ENCODE peak calls at places on chromosomes 5 and 9, in eight cellular contexts. One of them, this sample, is unnamed.

GRCh38 chr9:134366223-134367031 is 40.2 kb downstream of the RXRA start:
- DNase-seq in cardiac muscle cell: no peak
- DNase-seq in astrocyte of the spinal cord: peak; percentile 82
- DNase-seq in fibroblast of pulmonary artery: peak; percentile 81
- DNase-seq in iPS DF 6.9: no peak
- DNase-seq in adrenal gland: peak; percentile 96
- DNase-seq in lower lobe of right lung: peak; percentile 93
- DNase-seq in IMR-90: peak; percentile 83
- DNase-seq in this sample: no peak

GRCh38 chr9:75186767-75187380 is 98.6 kb downstream of the OSTF1 start:
- DNase-seq in cardiac muscle cell: no peak
- DNase-seq in astrocyte of the spinal cord: peak; percentile 43
- DNase-seq in fibroblast of pulmonary artery: peak; percentile 49
- DNase-seq in iPS DF 6.9: no peak
- DNase-seq in adrenal gland: no peak
- DNase-seq in lower lobe of right lung: no peak
- DNase-seq in IMR-90: peak; percentile 28
- DNase-seq in this sample: peak; percentile 17

GRCh38 chr9:35908484-35909125 is 685 bp upstream of the SPAAR start:
- DNase-seq in cardiac muscle cell: no peak
- DNase-seq in astrocyte of the spinal cord: no peak
- DNase-seq in fibroblast of pulmonary artery: no peak
- DNase-seq in iPS DF 6.9: no peak
- DNase-seq in adrenal gland: no peak
- DNase-seq in lower lobe of right lung: no peak
- DNase-seq in IMR-90: peak; percentile 66
- DNase-seq in this sample: no peak

GRCh38 chr9:77616191-77616590 is 31.9 kb downstream of the GNA14 start:
- DNase-seq in cardiac muscle cell: no peak
- DNase-seq in astrocyte of the spinal cord: peak; percentile 5
- DNase-seq in fibroblast of pulmonary artery: no peak
- DNase-seq in iPS DF 6.9: no peak
- DNase-seq in adrenal gland: peak; percentile 12
- DNase-seq in lower lobe of right lung: no peak
- DNase-seq in IMR-90: no peak
- DNase-seq in this sample: no peak

GRCh38 chr5:17429353-17429752 is 68.7 kb upstream of the TAF11L2 start:
- DNase-seq in cardiac muscle cell: no peak
- DNase-seq in astrocyte of the spinal cord: no peak
- DNase-seq in fibroblast of pulmonary artery: no peak
- DNase-seq in iPS DF 6.9: no peak
- DNase-seq in adrenal gland: no peak
- DNase-seq in lower lobe of right lung: no peak
- DNase-seq in IMR-90: no peak
- DNase-seq in this sample: no peak

GRCh38 chr5:157463621-157464407 is 3.8 kb downstream of the NIPAL4 start:
- DNase-seq in cardiac muscle cell: no peak
- DNase-seq in astrocyte of the spinal cord: peak; percentile 49
- DNase-seq in fibroblast of pulmonary artery: no peak
- DNase-seq in iPS DF 6.9: no peak
- DNase-seq in adrenal gland: no peak
- DNase-seq in lower lobe of right lung: no peak
- DNase-seq in IMR-90: peak; percentile 57
- DNase-seq in this sample: peak; percentile 13

GRCh38 chr5:172504736-172505402 is 50.5 kb upstream of the SH3PXD2B start:
- DNase-seq in cardiac muscle cell: no peak
- DNase-seq in astrocyte of the spinal cord: no peak
- DNase-seq in fibroblast of pulmonary artery: peak; percentile 65
- DNase-seq in iPS DF 6.9: no peak
- DNase-seq in adrenal gland: peak; percentile 26
- DNase-seq in lower lobe of right lung: no peak
- DNase-seq in IMR-90: no peak
- DNase-seq in this sample: no peak

GRCh38 chr5:863244-863805 is 12.5 kb upstream of the ZDHHC11 start:
- DNase-seq in cardiac muscle cell: no peak
- DNase-seq in astrocyte of the spinal cord: no peak
- DNase-seq in fibroblast of pulmonary artery: no peak
- DNase-seq in iPS DF 6.9: no peak
- DNase-seq in adrenal gland: no peak
- DNase-seq in lower lobe of right lung: no peak
- DNase-seq in IMR-90: no peak
- DNase-seq in this sample: no peak

GRCh38 chr5:16935271-16936149 is 578 bp downstream of the MYO10 start:
- DNase-seq in cardiac muscle cell: peak; percentile 63
- DNase-seq in astrocyte of the spinal cord: peak; percentile 67
- DNase-seq in fibroblast of pulmonary artery: no peak
- DNase-seq in iPS DF 6.9: no peak
- DNase-seq in adrenal gland: no peak
- DNase-seq in lower lobe of right lung: peak; percentile 64
- DNase-seq in IMR-90: no peak
- DNase-seq in this sample: peak; percentile 14

GRCh38 chr5:14250094-14250777 is 107.1 kb downstream of the TRIO start:
- DNase-seq in cardiac muscle cell: no peak
- DNase-seq in astrocyte of the spinal cord: peak; percentile 88
- DNase-seq in fibroblast of pulmonary artery: peak; percentile 86
- DNase-seq in iPS DF 6.9: no peak
- DNase-seq in adrenal gland: peak; percentile 57
- DNase-seq in lower lobe of right lung: peak; percentile 58
- DNase-seq in IMR-90: peak; percentile 86
- DNase-seq in this sample: no peak

GRCh38 chr9:104287255-104287872 is 193.3 kb downstream of the SMC2 start:
- DNase-seq in cardiac muscle cell: no peak
- DNase-seq in astrocyte of the spinal cord: no peak
- DNase-seq in fibroblast of pulmonary artery: no peak
- DNase-seq in iPS DF 6.9: no peak
- DNase-seq in adrenal gland: no peak
- DNase-seq in lower lobe of right lung: no peak
- DNase-seq in IMR-90: no peak
- DNase-seq in this sample: no peak

GRCh38 chr5:1033606-1034420 is 25.2 kb downstream of the NKD2 start:
- DNase-seq in cardiac muscle cell: no peak
- DNase-seq in astrocyte of the spinal cord: no peak
- DNase-seq in fibroblast of pulmonary artery: no peak
- DNase-seq in iPS DF 6.9: no peak
- DNase-seq in adrenal gland: no peak
- DNase-seq in lower lobe of right lung: peak; percentile 24
- DNase-seq in IMR-90: no peak
- DNase-seq in this sample: no peak

GRCh38 chr5:105088961-105089360 is 1526.4 kb upstream of the NUDT12 start:
- DNase-seq in cardiac muscle cell: no peak
- DNase-seq in astrocyte of the spinal cord: peak; percentile 13
- DNase-seq in fibroblast of pulmonary artery: no peak
- DNase-seq in iPS DF 6.9: no peak
- DNase-seq in adrenal gland: no peak
- DNase-seq in lower lobe of right lung: no peak
- DNase-seq in IMR-90: no peak
- DNase-seq in this sample: no peak

GRCh38 chr5:141681695-141682641 is at the start of gene ARAP3:
- DNase-seq in cardiac muscle cell: peak; percentile 71
- DNase-seq in astrocyte of the spinal cord: peak; percentile 83
- DNase-seq in fibroblast of pulmonary artery: peak; percentile 90
- DNase-seq in iPS DF 6.9: no peak
- DNase-seq in adrenal gland: peak; percentile 97
- DNase-seq in lower lobe of right lung: peak; percentile 94
- DNase-seq in IMR-90: peak; percentile 89
- DNase-seq in this sample: no peak

GRCh38 chr9:26746357-26747072 is 146.1 kb downstream of the CAAP1 start:
- DNase-seq in cardiac muscle cell: no peak
- DNase-seq in astrocyte of the spinal cord: peak; percentile 31
- DNase-seq in fibroblast of pulmonary artery: peak; percentile 30
- DNase-seq in iPS DF 6.9: peak; percentile 61
- DNase-seq in adrenal gland: no peak
- DNase-seq in lower lobe of right lung: no peak
- DNase-seq in IMR-90: peak; percentile 13
- DNase-seq in this sample: peak; percentile 76

GRCh38 chr5:133969654-133970324 is 1.4 kb upstream of the C5orf15 start:
- DNase-seq in cardiac muscle cell: no peak
- DNase-seq in astrocyte of the spinal cord: no peak
- DNase-seq in fibroblast of pulmonary artery: no peak
- DNase-seq in iPS DF 6.9: no peak
- DNase-seq in adrenal gland: no peak
- DNase-seq in lower lobe of right lung: no peak
- DNase-seq in IMR-90: peak; percentile 79
- DNase-seq in this sample: peak; percentile 53

GRCh38 chr9:124098141-124098905 is 86.8 kb downstream of the LHX2 start:
- DNase-seq in cardiac muscle cell: no peak
- DNase-seq in astrocyte of the spinal cord: no peak
- DNase-seq in fibroblast of pulmonary artery: no peak
- DNase-seq in iPS DF 6.9: no peak
- DNase-seq in adrenal gland: no peak
- DNase-seq in lower lobe of right lung: no peak
- DNase-seq in IMR-90: no peak
- DNase-seq in this sample: no peak

GRCh38 chr9:130043654-130044623 is 950 bp upstream of the FNBP1 start:
- DNase-seq in cardiac muscle cell: peak; percentile 15
- DNase-seq in astrocyte of the spinal cord: no peak
- DNase-seq in fibroblast of pulmonary artery: peak; percentile 69
- DNase-seq in iPS DF 6.9: no peak
- DNase-seq in adrenal gland: peak; percentile 55
- DNase-seq in lower lobe of right lung: no peak
- DNase-seq in IMR-90: peak; percentile 46
- DNase-seq in this sample: no peak

GRCh38 chr9:101791938-101792337 is 53.5 kb upstream of the GRIN3A start:
- DNase-seq in cardiac muscle cell: peak; percentile 63
- DNase-seq in astrocyte of the spinal cord: peak; percentile 1
- DNase-seq in fibroblast of pulmonary artery: peak; percentile 4
- DNase-seq in iPS DF 6.9: peak; percentile 9
- DNase-seq in adrenal gland: peak; percentile 37
- DNase-seq in lower lobe of right lung: no peak
- DNase-seq in IMR-90: no peak
- DNase-seq in this sample: peak; percentile 57

DNA sequence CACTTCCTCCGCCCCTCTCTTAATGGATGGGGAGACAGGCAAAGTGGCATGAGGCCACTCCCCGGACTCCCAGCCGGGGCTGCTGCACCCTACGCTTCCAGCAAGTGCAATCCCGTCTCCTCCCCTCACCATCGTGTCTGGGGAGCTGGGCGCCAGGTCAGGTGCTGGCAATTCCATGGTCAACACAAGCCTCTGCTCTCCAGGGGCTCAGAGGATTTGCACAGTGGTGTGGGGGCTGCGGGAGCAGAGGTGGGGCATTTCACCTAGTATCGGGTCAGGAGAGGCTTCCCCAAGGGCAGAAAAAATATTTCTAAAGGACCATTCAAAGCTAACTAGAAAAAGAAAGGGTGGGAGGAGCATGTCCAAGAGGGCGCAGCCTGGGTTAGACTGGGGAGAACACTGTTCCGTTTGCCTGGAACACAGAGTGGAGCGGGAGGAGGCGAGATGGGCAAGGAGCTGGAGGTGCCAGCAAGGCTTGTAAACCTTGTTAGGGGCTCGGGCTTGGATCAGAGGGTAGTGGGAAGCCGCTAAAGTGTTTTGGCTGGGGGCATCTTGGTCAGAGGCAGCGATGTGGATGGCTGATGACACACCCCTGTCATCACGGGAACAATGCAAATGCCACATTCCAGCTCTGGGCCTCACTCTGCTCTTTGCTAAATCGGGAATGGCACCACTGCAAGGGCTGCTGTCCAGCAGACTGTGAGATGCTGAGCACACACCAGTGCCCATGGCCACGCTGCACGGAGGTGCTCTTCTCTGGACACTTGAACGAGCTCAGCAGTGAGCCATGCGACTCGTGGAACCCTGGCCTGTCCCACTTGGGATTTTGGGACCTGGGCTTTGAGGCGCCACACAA is 191.7 kb downstream of the CDK5RAP2 start:
- DNase-seq in cardiac muscle cell: peak; percentile 41
- DNase-seq in astrocyte of the spinal cord: no peak
- DNase-seq in fibroblast of pulmonary artery: no peak
- DNase-seq in iPS DF 6.9: no peak
- DNase-seq in adrenal gland: no peak
- DNase-seq in lower lobe of right lung: no peak
- DNase-seq in IMR-90: no peak
- DNase-seq in this sample: no peak
- H3K4me3 ChIP-seq in cardiac muscle cell: no peak overlapping the region
- H3K4me3 ChIP-seq in astrocyte of the spinal cord: no peak overlapping the region
- H3K4me3 ChIP-seq in fibroblast of pulmonary artery: no peak overlapping the region
- H3K4me3 ChIP-seq in iPS DF 6.9: no peak overlapping the region
- H3K4me3 ChIP-seq in adrenal gland: no peak overlapping the region
- H3K4me3 ChIP-seq in lower lobe of right lung: no peak overlapping the region
- H3K4me3 ChIP-seq in IMR-90: no peak overlapping the region
- H3K4me3 ChIP-seq in this sample: no peak overlapping the region

GRCh38 chr9:64773491-64773931 is 511.5 kb downstream of the FOXD4L5 start:
- DNase-seq in cardiac muscle cell: peak; percentile 0
- DNase-seq in astrocyte of the spinal cord: peak; percentile 58
- DNase-seq in fibroblast of pulmonary artery: no peak
- DNase-seq in iPS DF 6.9: no peak
- DNase-seq in adrenal gland: peak; percentile 1
- DNase-seq in lower lobe of right lung: peak; percentile 32
- DNase-seq in IMR-90: no peak
- DNase-seq in this sample: peak; percentile 0
- H3K4me3 ChIP-seq in cardiac muscle cell: no peak overlapping the region
- H3K4me3 ChIP-seq in astrocyte of the spinal cord: peak overlapping the region; percentile 38
- H3K4me3 ChIP-seq in fibroblast of pulmonary artery: peak overlapping the region; percentile 22
- H3K4me3 ChIP-seq in iPS DF 6.9: no peak overlapping the region
- H3K4me3 ChIP-seq in adrenal gland: no peak overlapping the region
- H3K4me3 ChIP-seq in lower lobe of right lung: peak overlapping the region; percentile 23
- H3K4me3 ChIP-seq in IMR-90: peak overlapping the region; percentile 43
- H3K4me3 ChIP-seq in this sample: peak overlapping the region; percentile 54

DNA sequence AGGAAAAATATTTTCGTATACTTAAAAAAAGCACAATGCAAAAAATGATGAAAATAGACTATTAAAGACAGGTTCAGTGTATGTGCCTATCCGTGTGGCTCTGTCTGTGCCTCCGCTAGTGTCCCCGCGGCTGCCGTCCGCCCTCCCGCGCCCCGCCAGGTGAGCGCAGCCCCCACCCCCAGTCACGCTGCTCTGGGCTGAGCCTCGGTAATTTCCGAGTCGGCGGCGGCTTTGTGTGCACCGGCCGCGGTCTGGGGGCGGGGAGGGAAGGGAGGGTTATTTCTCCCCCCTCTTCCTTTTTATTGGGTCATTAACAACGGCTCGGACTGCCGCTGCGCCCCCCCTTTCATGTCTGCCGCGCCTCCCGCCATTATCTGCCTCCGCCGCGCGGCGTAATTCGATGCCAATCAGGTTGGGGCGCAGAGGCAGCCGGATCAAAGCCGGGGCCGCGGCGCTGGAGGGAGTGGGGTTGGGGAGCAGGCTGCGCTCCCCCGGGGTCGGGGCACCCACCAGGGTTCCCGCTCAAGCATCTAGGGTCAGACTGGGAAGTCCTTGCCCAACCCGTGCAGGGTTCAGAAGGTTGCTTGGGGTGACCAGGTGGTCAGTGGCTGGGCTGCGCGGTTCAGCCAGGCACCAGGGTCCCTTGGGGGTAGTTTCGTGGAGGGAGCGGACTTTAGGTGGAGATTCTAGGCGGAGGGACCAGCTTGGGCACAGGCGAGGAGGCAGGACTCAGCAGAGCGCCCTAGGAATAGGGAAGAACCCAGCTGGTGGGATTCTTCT is 39.5 kb upstream of the PSD2 start:
- DNase-seq in cardiac muscle cell: no peak
- DNase-seq in astrocyte of the spinal cord: no peak
- DNase-seq in fibroblast of pulmonary artery: no peak
- DNase-seq in iPS DF 6.9: no peak
- DNase-seq in adrenal gland: peak; percentile 15
- DNase-seq in lower lobe of right lung: no peak
- DNase-seq in IMR-90: no peak
- DNase-seq in this sample: no peak
- H3K4me3 ChIP-seq in cardiac muscle cell: peak overlapping the region; percentile 32
- H3K4me3 ChIP-seq in astrocyte of the spinal cord: peak overlapping the region; percentile 20
- H3K4me3 ChIP-seq in fibroblast of pulmonary artery: no peak overlapping the region
- H3K4me3 ChIP-seq in iPS DF 6.9: peak overlapping the region; percentile 27
- H3K4me3 ChIP-seq in adrenal gland: no peak overlapping the region
- H3K4me3 ChIP-seq in lower lobe of right lung: no peak overlapping the region
- H3K4me3 ChIP-seq in IMR-90: peak overlapping the region; percentile 18
- H3K4me3 ChIP-seq in this sample: peak overlapping the region; percentile 34

GRCh38 chr5:33073856-33074255 is 362.7 kb downstream of the NPR3 start:
- DNase-seq in cardiac muscle cell: no peak
- DNase-seq in astrocyte of the spinal cord: no peak
- DNase-seq in fibroblast of pulmonary artery: no peak
- DNase-seq in iPS DF 6.9: no peak
- DNase-seq in adrenal gland: no peak
- DNase-seq in lower lobe of right lung: no peak
- DNase-seq in IMR-90: peak; percentile 60
- DNase-seq in this sample: no peak
- H3K4me3 ChIP-seq in cardiac muscle cell: no peak overlapping the region
- H3K4me3 ChIP-seq in astrocyte of the spinal cord: no peak overlapping the region
- H3K4me3 ChIP-seq in fibroblast of pulmonary artery: no peak overlapping the region
- H3K4me3 ChIP-seq in iPS DF 6.9: no peak overlapping the region
- H3K4me3 ChIP-seq in adrenal gland: no peak overlapping the region
- H3K4me3 ChIP-seq in lower lobe of right lung: no peak overlapping the region
- H3K4me3 ChIP-seq in IMR-90: no peak overlapping the region
- H3K4me3 ChIP-seq in this sample: no peak overlapping the region